ENCODE peak calls at places on chromosomes 4 and X, in six cellular contexts. T is A549, J is HCT116, X is IMR-90, G is K562, P is HepG2. I is an unnamed sample.

GRCh38 chrX:147894332-147894870 is 17.3 kb upstream of the FMR1 start:
- DNase-seq in T (no peak), J (no peak), X (no peak), G (no peak), P (no peak), I (no peak)

GRCh38 chr4:145130788-145131398 is 32.8 kb downstream of the ABCE1 start:
- DNase-seq in T (no peak), J (no peak), X (peak), G (no peak), P (no peak), I (no peak)

GRCh38 chr4:65249111-65249510 is 421.2 kb downstream of the EPHA5 start:
- DNase-seq in T (no peak), J (no peak), X (no peak), G (no peak), P (no peak), I (no peak)

GRCh38 chr4:177769155-177769554 is 326.9 kb upstream of the AGA start:
- DNase-seq in T (no peak), J (no peak), X (no peak), G (no peak), P (no peak), I (no peak)

GRCh38 chr4:89119166-89119565 is 7.8 kb downstream of the TIGD2 start:
- DNase-seq in T (no peak), J (no peak), X (peak), G (no peak), P (no peak), I (no peak)

GRCh38 chr4:1208970-1209704 is 36.8 kb upstream of the SPON2 start:
- DNase-seq in T (no peak), J (no peak), X (peak), G (no peak), P (no peak), I (no peak)

GRCh38 chr4:184961693-184962092 is 56.6 kb upstream of the HELT start:
- DNase-seq in T (no peak), J (no peak), X (no peak), G (peak), P (no peak), I (no peak)

GRCh38 chrX:15158736-15159406 is 111.0 kb downstream of the ASB9 start:
- DNase-seq in T (no peak), J (no peak), X (no peak), G (no peak), P (no peak), I (no peak)

GRCh38 chr4:16226816-16227461 is 668 bp upstream of the TAPT1 start:
- DNase-seq in T (no peak), J (no peak), X (no peak), G (peak), P (peak), I (no peak)

GRCh38 chr4:128285085-128286023 is 2.3 kb downstream of the PGRMC2 start:
- DNase-seq in T (no peak), J (no peak), X (no peak), G (no peak), P (peak), I (no peak)

GRCh38 chr4:186150926-186151325 is 40.4 kb upstream of the CYP4V2 start:
- DNase-seq in T (no peak), J (no peak), X (no peak), G (no peak), P (no peak), I (no peak)

GRCh38 chrX:150236304-150236703 is 126.8 kb upstream of the MAMLD1 start:
- DNase-seq in T (no peak), J (no peak), X (peak), G (no peak), P (no peak), I (no peak)

GRCh38 chr4:182297659-182298058 is 54.5 kb downstream of the TENM3 start:
- DNase-seq in T (no peak), J (no peak), X (peak), G (no peak), P (no peak), I (no peak)

GRCh38 chr4:84503495-84504437 is 4.7 kb upstream of the NKX6-1 start:
- DNase-seq in T (peak), J (peak), X (peak), G (peak), P (peak), I (no peak)

GRCh38 chrX:147183161-147183560 is 368.6 kb upstream of the CXorf51A start:
- DNase-seq in T (no peak), J (no peak), X (no peak), G (no peak), P (peak), I (no peak)

GRCh38 chrX:39755152-39756032 is 342.4 kb downstream of the BCOR start:
- DNase-seq in T (peak), J (peak), X (peak), G (peak), P (peak), I (no peak)

GRCh38 chrX:111168314-111168713 is 72.3 kb downstream of the PAK3 start:
- DNase-seq in T (no peak), J (no peak), X (peak), G (no peak), P (peak), I (no peak)

GRCh38 chr4:104490096-104490769 is 4.5 kb downstream of the CXXC4 start:
- DNase-seq in T (peak), J (no peak), X (no peak), G (no peak), P (no peak), I (no peak)

GRCh38 chr4:16169491-16169890 is 56.8 kb downstream of the TAPT1 start:
- DNase-seq in T (no peak), J (no peak), X (no peak), G (no peak), P (no peak), I (no peak)

GRCh38 chrX:123814343-123814742 is 45.5 kb upstream of the XIAP start:
- DNase-seq in T (no peak), J (no peak), X (no peak), G (no peak), P (no peak), I (no peak)

GRCh38 chr4:83561381-83561780 is 25.5 kb downstream of the GPAT3 start:
- DNase-seq in T (peak), J (peak), X (peak), G (no peak), P (peak), I (no peak)

GRCh38 chr4:144371479-144371878 is 231.0 kb upstream of the GYPA start:
- DNase-seq in T (no peak), J (no peak), X (no peak), G (no peak), P (no peak), I (no peak)

GRCh38 chr4:120720354-120720753 is 202.2 kb downstream of the PRDM5 start:
- DNase-seq in T (no peak), J (no peak), X (no peak), G (no peak), P (no peak), I (no peak)

GRCh38 chr4:140268441-140268840 is 105.0 kb upstream of the SCOC start:
- DNase-seq in T (no peak), J (no peak), X (peak), G (no peak), P (no peak), I (no peak)

GRCh38 chr4:124589827-124590226 is 122.7 kb downstream of the ANKRD50 start:
- DNase-seq in T (no peak), J (no peak), X (no peak), G (no peak), P (no peak), I (no peak)

GRCh38 chr4:172245493-172245892 is 432.3 kb downstream of the GALNTL6 start:
- DNase-seq in T (no peak), J (no peak), X (no peak), G (no peak), P (no peak), I (no peak)

GRCh38 chr4:88823058-88823919 is 125.7 kb upstream of the NAP1L5 start:
- DNase-seq in T (peak), J (peak), X (peak), G (peak), P (peak), I (peak)

GRCh38 chr4:41587286-41587685 is 49.3 kb downstream of the LIMCH1 start:
- DNase-seq in T (no peak), J (no peak), X (no peak), G (no peak), P (no peak), I (no peak)

GRCh38 chr4:30821891-30822612 is 101.9 kb downstream of the PCDH7 start:
- DNase-seq in T (no peak), J (peak), X (peak), G (no peak), P (no peak), I (no peak)

GRCh38 chr4:154399259-154399974 is 92.2 kb downstream of the DCHS2 start:
- DNase-seq in T (peak), J (no peak), X (peak), G (no peak), P (peak), I (no peak)

GRCh38 chr4:95107635-95108034 is 349.9 kb downstream of the BMPR1B start:
- DNase-seq in T (no peak), J (peak), X (peak), G (no peak), P (peak), I (no peak)

GRCh38 chr4:184851200-184851541 is 25.4 kb upstream of the ACSL1 start:
- DNase-seq in T (no peak), J (no peak), X (no peak), G (no peak), P (no peak), I (no peak)

GRCh38 chr4:69881173-69881773 is 21.3 kb upstream of the SULT1E1 start:
- DNase-seq in T (peak), J (peak), X (peak), G (peak), P (peak), I (no peak)

GRCh38 chr4:60989141-60989540 is 211.0 kb upstream of the ADGRL3 start:
- DNase-seq in T (no peak), J (no peak), X (no peak), G (no peak), P (no peak), I (no peak)

GRCh38 chrX:49310371-49310770 is 6.9 kb downstream of the GAGE10 start:
- DNase-seq in T (no peak), J (no peak), X (no peak), G (no peak), P (no peak), I (no peak)

GRCh38 chrX:84118769-84119168 is 69.2 kb downstream of the RPS6KA6 start:
- DNase-seq in T (no peak), J (no peak), X (no peak), G (no peak), P (no peak), I (no peak)

GRCh38 chrX:21638311-21638710 is 19.8 kb downstream of the KLHL34 start:
- DNase-seq in T (no peak), J (no peak), X (peak), G (no peak), P (no peak), I (no peak)

GRCh38 chrX:52852110-52852872 is 15.6 kb downstream of the XAGE3 start:
- DNase-seq in T (no peak), J (no peak), X (peak), G (no peak), P (no peak), I (no peak)

GRCh38 chr4:124980276-124980752 is 267.8 kb upstream of the ANKRD50 start:
- DNase-seq in T (no peak), J (no peak), X (peak), G (no peak), P (no peak), I (no peak)

DNA sequence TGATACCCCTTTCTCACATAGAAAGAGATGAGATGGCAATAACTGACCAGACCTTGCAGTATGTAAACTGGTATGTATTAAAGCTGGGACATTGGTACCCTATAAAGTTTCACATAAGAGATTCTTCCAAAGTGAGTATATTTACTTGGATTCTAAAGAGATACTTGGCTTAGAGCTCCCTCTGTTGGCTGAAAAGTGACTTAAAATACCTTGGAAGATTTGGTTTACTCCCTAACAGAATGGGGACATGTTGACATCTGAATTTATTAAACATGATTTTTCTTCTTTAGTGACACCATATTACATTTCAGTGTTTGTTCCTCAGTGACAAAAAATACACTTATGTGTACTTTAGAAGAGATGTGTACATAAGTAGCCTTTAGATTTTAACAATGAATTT is 47.9 kb upstream of the RGN start:
- DNase-seq in T (peak), J (peak), X (peak), G (peak), P (peak), I (no peak)
- TF ChIP-seq CEBPB in T (no peak), J (no peak), X (no peak), G (no peak), P (no peak), I (no peak)

GRCh38 chr4:11503166-11503565 is 74.5 kb upstream of the HS3ST1 start:
- DNase-seq in T (no peak), J (no peak), X (no peak), G (no peak), P (no peak), I (no peak)

GRCh38 chr4:11505225-11505971 is 76.7 kb upstream of the HS3ST1 start:
- DNase-seq in T (no peak), J (peak), X (no peak), G (no peak), P (no peak), I (no peak)

GRCh38 chr4:11506194-11506593 is 77.5 kb upstream of the HS3ST1 start:
- DNase-seq in T (no peak), J (no peak), X (no peak), G (no peak), P (no peak), I (no peak)

GRCh38 chr4:11511321-11511720 is 82.6 kb upstream of the HS3ST1 start:
- DNase-seq in T (no peak), J (no peak), X (no peak), G (no peak), P (no peak), I (no peak)

GRCh38 chr4:11507920-11508319 is 79.2 kb upstream of the HS3ST1 start:
- DNase-seq in T (no peak), J (no peak), X (no peak), G (no peak), P (no peak), I (no peak)
- TF ChIP-seq CEBPB in T (no peak), J (no peak), X (no peak), G (no peak), P (no peak), I (no peak)

GRCh38 chr4:127165971-127166370 is 466.8 kb upstream of the INTU start:
- DNase-seq in T (no peak), J (no peak), X (peak), G (no peak), P (no peak), I (no peak)

DNA sequence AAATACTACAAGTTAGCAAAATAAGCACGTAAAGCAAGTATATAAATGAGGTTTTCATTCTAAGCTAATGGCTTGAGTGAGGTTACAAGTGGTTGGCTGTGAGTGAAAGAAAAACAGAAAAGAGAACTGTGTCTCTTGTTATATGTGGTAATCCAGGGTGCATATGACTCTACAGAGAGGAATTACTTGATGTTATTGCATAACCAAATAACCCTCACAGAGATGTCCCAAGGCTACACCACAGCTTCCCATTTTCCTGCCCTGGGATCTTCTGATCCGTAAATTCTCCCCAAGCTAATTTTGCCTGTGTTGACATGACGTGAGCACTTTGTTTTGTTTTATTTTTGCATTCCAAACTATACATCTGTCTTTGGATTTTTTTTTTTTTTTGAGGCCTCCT is 470.0 kb upstream of the INTU start:
- DNase-seq in T (no peak), J (no peak), X (peak), G (no peak), P (no peak), I (no peak)
- TF ChIP-seq CEBPB in T (no peak), J (no peak), X (peak), G (no peak), P (peak), I (no peak)

GRCh38 chr4:2320746-2321145 is 58.8 kb upstream of the MXD4 start:
- DNase-seq in T (no peak), J (no peak), X (no peak), G (no peak), P (no peak), I (no peak)
- TF ChIP-seq CEBPB in T (no peak), J (no peak), X (no peak), G (no peak), P (no peak), I (no peak)

DNA sequence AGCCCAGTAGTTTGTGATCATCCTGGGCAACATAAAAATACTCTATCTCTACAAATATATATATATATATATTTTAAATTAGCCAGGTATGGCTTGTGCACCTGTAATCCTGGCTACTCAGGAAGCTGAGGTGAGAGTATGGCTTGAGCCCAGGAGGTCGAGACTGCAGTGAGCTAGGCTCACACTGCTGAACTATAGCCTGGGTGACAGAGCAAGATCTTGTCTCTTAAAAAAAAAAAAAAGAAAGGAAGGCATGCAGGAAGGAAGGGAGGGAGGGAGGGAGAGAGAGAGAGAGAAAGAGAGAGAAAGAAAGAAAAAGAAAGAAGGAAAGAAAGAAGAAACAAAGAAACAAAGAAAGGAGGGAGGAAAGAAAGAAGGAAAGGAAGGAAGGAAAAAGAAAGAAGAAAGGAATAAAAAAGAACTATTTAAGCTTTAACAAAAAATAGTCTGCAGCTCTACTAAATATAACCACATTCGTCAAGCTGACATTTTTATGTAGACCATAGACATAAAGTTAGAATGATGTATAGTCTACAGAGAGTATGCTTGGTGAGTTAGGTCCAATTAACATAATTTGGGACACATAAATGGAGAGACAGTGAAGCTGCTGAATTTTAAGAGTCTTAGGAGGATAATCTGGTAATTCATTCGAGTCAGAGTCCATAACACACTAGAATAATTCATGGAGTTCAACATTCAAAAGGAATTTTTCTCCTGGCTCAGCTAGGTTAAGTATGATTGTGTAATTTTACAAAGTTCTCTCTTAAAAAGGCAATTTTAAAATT is 111.9 kb downstream of the GLRA3 start:
- DNase-seq in T (no peak), J (no peak), X (no peak), G (no peak), P (no peak), I (no peak)
- TF ChIP-seq CEBPB in T (no peak), J (no peak), X (peak), G (no peak), P (no peak), I (no peak)

GRCh38 chr4:8351931-8352367 is 82.4 kb downstream of the HTRA3 start:
- DNase-seq in T (no peak), J (no peak), X (peak), G (no peak), P (peak), I (no peak)
- TF ChIP-seq CEBPB in T (no peak), J (no peak), X (no peak), G (no peak), P (no peak), I (no peak)

GRCh38 chr4:8739357-8739756 is 132.3 kb downstream of the HMX1 start:
- DNase-seq in T (no peak), J (no peak), X (no peak), G (no peak), P (no peak), I (no peak)

GRCh38 chr4:8739820-8740665 is 131.6 kb downstream of the HMX1 start:
- DNase-seq in T (no peak), J (no peak), X (no peak), G (no peak), P (no peak), I (no peak)

GRCh38 chr4:8737601-8738279 is 133.9 kb downstream of the HMX1 start:
- DNase-seq in T (no peak), J (no peak), X (no peak), G (no peak), P (no peak), I (no peak)

GRCh38 chr4:8737075-8737474 is 134.6 kb downstream of the HMX1 start:
- DNase-seq in T (no peak), J (no peak), X (no peak), G (no peak), P (no peak), I (no peak)

GRCh38 chr4:8738471-8738931 is 133.1 kb downstream of the HMX1 start:
- DNase-seq in T (no peak), J (no peak), X (no peak), G (no peak), P (no peak), I (no peak)
- TF ChIP-seq CEBPB in T (no peak), J (no peak), X (no peak), G (no peak), P (no peak), I (no peak)

GRCh38 chrX:119105826-119106225 is 21.8 kb downstream of the KIAA1210 start:
- DNase-seq in T (no peak), J (no peak), X (peak), G (no peak), P (no peak), I (no peak)
- TF ChIP-seq CEBPB in T (no peak), J (no peak), X (no peak), G (no peak), P (no peak), I (no peak)

GRCh38 chr4:54082168-54082567 is 17.8 kb upstream of the CHIC2 start:
- DNase-seq in T (peak), J (peak), X (peak), G (no peak), P (peak), I (no peak)
- TF ChIP-seq CEBPB in T (peak), J (peak), X (peak), G (no peak), P (no peak), I (no peak)

DNA sequence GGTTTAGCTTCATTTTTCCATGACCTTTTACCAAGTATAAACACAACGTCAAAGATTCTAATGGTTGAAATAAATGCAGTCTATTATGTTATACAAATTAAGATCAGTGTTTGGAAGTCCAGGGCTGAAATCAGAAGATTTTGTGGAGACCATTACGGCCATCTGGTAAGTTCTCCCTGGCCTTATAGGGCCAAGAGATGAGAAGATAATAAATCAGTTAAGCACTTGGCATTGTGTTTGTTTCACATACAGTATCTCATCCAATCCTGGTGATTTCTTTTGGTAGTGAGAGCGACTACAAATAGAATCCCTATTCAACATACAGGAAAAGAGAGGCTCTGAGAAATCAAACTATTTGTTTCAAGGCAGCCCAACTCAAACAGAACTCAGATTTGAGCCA is 425.9 kb downstream of the PACRGL start:
- DNase-seq in T (no peak), J (no peak), X (no peak), G (no peak), P (no peak), I (no peak)
- TF ChIP-seq CEBPB in T (no peak), J (no peak), X (no peak), G (no peak), P (no peak), I (no peak)